ENCODE peak calls at places on chromosome 1, in six cellular contexts. B, Y, S, H, N and Z are unnamed samples.

GRCh38 chr1:55143686-55144085 is 71.5 kb downstream of the USP24 start:
- DNase-seq in B (peak), Y (no peak), S (no peak), H (no peak), N (no peak), Z (no peak)

GRCh38 chr1:11692899-11693590 is 1.5 kb downstream of the DRAXIN start:
- DNase-seq in B (no peak), Y (peak), S (peak), H (peak), N (no peak), Z (peak)

GRCh38 chr1:10309240-10310011 is 89.4 kb upstream of the PGD start:
- DNase-seq in B (no peak), Y (no peak), S (no peak), H (no peak), N (no peak), Z (no peak)

GRCh38 chr1:156933136-156933535 is 12.7 kb downstream of the LRRC71 start:
- DNase-seq in B (no peak), Y (no peak), S (no peak), H (no peak), N (no peak), Z (no peak)

GRCh38 chr1:181208967-181209366 is 120.5 kb downstream of the IER5 start:
- DNase-seq in B (no peak), Y (no peak), S (no peak), H (no peak), N (no peak), Z (no peak)

GRCh38 chr1:52876843-52877242 is 34.3 kb downstream of the ZYG11A start:
- DNase-seq in B (no peak), Y (no peak), S (no peak), H (no peak), N (no peak), Z (no peak)

GRCh38 chr1:210535796-210536195 is 207.1 kb downstream of the HHAT start:
- DNase-seq in B (no peak), Y (no peak), S (no peak), H (no peak), N (no peak), Z (no peak)

GRCh38 chr1:56821462-56821797 is 2.2 kb upstream of the FYB2 start:
- DNase-seq in B (peak), Y (peak), S (no peak), H (no peak), N (no peak), Z (no peak)